ENCODE peak calls at places on chromosomes 5 and 9, in six cellular contexts. One of them, this sample, is unnamed.

GRCh38 chr9:136454026-136454796 is 14.6 kb upstream of the INPP5E start:
- DNase-seq in lung: no peak
- DNase-seq in HT-29: no peak
- DNase-seq in renal cortical epithelial cell: no peak
- DNase-seq in T-helper 1 cell: no peak
- DNase-seq in ELR: no peak
- DNase-seq in this sample: no peak

GRCh38 chr5:137632716-137633115 is 103.2 kb downstream of the KLHL3 start:
- DNase-seq in lung: no peak
- DNase-seq in HT-29: no peak
- DNase-seq in renal cortical epithelial cell: no peak
- DNase-seq in T-helper 1 cell: no peak
- DNase-seq in ELR: no peak
- DNase-seq in this sample: no peak

GRCh38 chr9:2284770-2285169 is 269.6 kb downstream of the SMARCA2 start:
- DNase-seq in lung: no peak
- DNase-seq in HT-29: no peak
- DNase-seq in renal cortical epithelial cell: no peak
- DNase-seq in T-helper 1 cell: no peak
- DNase-seq in ELR: no peak
- DNase-seq in this sample: no peak

GRCh38 chr5:150411245-150411979 is 1.3 kb downstream of the CD74 start:
- DNase-seq in lung: peak; percentile 80
- DNase-seq in HT-29: no peak
- DNase-seq in renal cortical epithelial cell: peak; percentile 39
- DNase-seq in T-helper 1 cell: peak; percentile 86
- DNase-seq in ELR: no peak
- DNase-seq in this sample: no peak

GRCh38 chr5:59817536-59817935 is 76.0 kb downstream of the PDE4D start:
- DNase-seq in lung: no peak
- DNase-seq in HT-29: no peak
- DNase-seq in renal cortical epithelial cell: no peak
- DNase-seq in T-helper 1 cell: no peak
- DNase-seq in ELR: no peak
- DNase-seq in this sample: no peak

GRCh38 chr9:4243113-4243512 is 56.8 kb downstream of the GLIS3 start:
- DNase-seq in lung: no peak
- DNase-seq in HT-29: peak; percentile 61
- DNase-seq in renal cortical epithelial cell: no peak
- DNase-seq in T-helper 1 cell: peak; percentile 27
- DNase-seq in ELR: no peak
- DNase-seq in this sample: no peak

GRCh38 chr5:136011427-136012001 is 17.3 kb upstream of the TGFBI start:
- DNase-seq in lung: no peak
- DNase-seq in HT-29: peak; percentile 84
- DNase-seq in renal cortical epithelial cell: peak; percentile 96
- DNase-seq in T-helper 1 cell: no peak
- DNase-seq in ELR: peak; percentile 96
- DNase-seq in this sample: peak; percentile 79

GRCh38 chr5:88602584-88602983 is 280.4 kb downstream of the MEF2C start:
- DNase-seq in lung: no peak
- DNase-seq in HT-29: peak; percentile 28
- DNase-seq in renal cortical epithelial cell: no peak
- DNase-seq in T-helper 1 cell: peak; percentile 18
- DNase-seq in ELR: no peak
- DNase-seq in this sample: no peak

GRCh38 chr5:1244976-1245375 is 19.8 kb downstream of the SLC6A18 start:
- DNase-seq in lung: no peak
- DNase-seq in HT-29: peak; percentile 48
- DNase-seq in renal cortical epithelial cell: no peak
- DNase-seq in T-helper 1 cell: no peak
- DNase-seq in ELR: no peak
- DNase-seq in this sample: peak; percentile 42

GRCh38 chr9:38059233-38059936 is 9.6 kb downstream of the SHB start:
- DNase-seq in lung: no peak
- DNase-seq in HT-29: no peak
- DNase-seq in renal cortical epithelial cell: peak; percentile 82
- DNase-seq in T-helper 1 cell: no peak
- DNase-seq in ELR: peak; percentile 36
- DNase-seq in this sample: no peak

GRCh38 chr9:34267660-34268059 is 61.4 kb downstream of the KIF24 start:
- DNase-seq in lung: no peak
- DNase-seq in HT-29: peak; percentile 30
- DNase-seq in renal cortical epithelial cell: peak; percentile 48
- DNase-seq in T-helper 1 cell: no peak
- DNase-seq in ELR: no peak
- DNase-seq in this sample: peak; percentile 64